ENCODE peak calls at places on chromosomes 4 and X, in four cellular contexts. S, L, F and O are unnamed samples. For H3K4me1, the result is how much of the 10 kb centered on the place peaks cover.

GRCh38 chr4:113832795-113833194 is 71.3 kb upstream of the CAMK2D start:
- DNase-seq in S (no peak), L (no peak), F (no peak), O (no peak)

GRCh38 chr4:8674311-8674885 is 81.8 kb downstream of the CPZ start:
- DNase-seq in S (no peak), L (no peak), F (no peak), O (peak)

GRCh38 chr4:26404597-26405323 is 83.9 kb downstream of the RBPJ start:
- DNase-seq in S (no peak), L (no peak), F (no peak), O (no peak)

GRCh38 chr4:23946307-23946706 is 56.5 kb upstream of the PPARGC1A start:
- DNase-seq in S (no peak), L (no peak), F (no peak), O (no peak)

GRCh38 chrX:101208152-101208905 is 11.3 kb upstream of the DRP2 start:
- DNase-seq in S (no peak), L (no peak), F (no peak), O (no peak)

GRCh38 chr4:75584067-75584466 is 28.2 kb downstream of the ODAPH start:
- DNase-seq in S (no peak), L (no peak), F (no peak), O (no peak)

GRCh38 chr4:25727711-25728493 is 72.3 kb downstream of the SLC34A2 start:
- DNase-seq in S (no peak), L (no peak), F (no peak), O (no peak)

GRCh38 chr4:139015948-139016451 is 419 bp downstream of the NOCT start:
- DNase-seq in S (peak), L (no peak), F (peak), O (peak)

GRCh38 chr4:95304898-95305297 is 243.9 kb downstream of the UNC5C start:
- DNase-seq in S (no peak), L (no peak), F (no peak), O (no peak)

GRCh38 chrX:125096870-125097269 is 222.8 kb upstream of the TEX13C start:
- DNase-seq in S (no peak), L (no peak), F (no peak), O (no peak)

GRCh38 chrX:56564921-56565861 is 1.8 kb downstream of the UBQLN2 start:
- DNase-seq in S (no peak), L (no peak), F (no peak), O (no peak)

GRCh38 chr4:15428611-15429010 is 778 bp downstream of the C1QTNF7 start:
- DNase-seq in S (no peak), L (peak), F (peak), O (no peak)

GRCh38 chr4:82721819-82722423 is 76.7 kb downstream of the SCD5 start:
- DNase-seq in S (peak), L (no peak), F (no peak), O (no peak)

GRCh38 chr4:185219551-185220344 is 10.3 kb downstream of the SNX25 start:
- DNase-seq in S (no peak), L (no peak), F (peak), O (no peak)

GRCh38 chr4:187209921-187210613 is 486.4 kb upstream of the FAT1 start:
- DNase-seq in S (no peak), L (no peak), F (no peak), O (no peak)

GRCh38 chr4:99221980-99222379 is 2.9 kb upstream of the ADH6 start:
- DNase-seq in S (no peak), L (no peak), F (no peak), O (no peak)

GRCh38 chr4:88728146-88728545 is 30.5 kb upstream of the NAP1L5 start:
- DNase-seq in S (no peak), L (no peak), F (no peak), O (peak)

GRCh38 chrX:20144491-20144890 is 2.9 kb upstream of the EIF1AX start:
- DNase-seq in S (no peak), L (no peak), F (no peak), O (no peak)

GRCh38 chrX:119236599-119237525 is 777 bp downstream of the PGRMC1 start:
- DNase-seq in S (peak), L (peak), F (peak), O (no peak)

GRCh38 chr4:65367306-65367705 is 303.0 kb downstream of the EPHA5 start:
- DNase-seq in S (no peak), L (no peak), F (no peak), O (no peak)

GRCh38 chrX:101619336-101619735 is 1.5 kb upstream of the ARMCX6 start:
- DNase-seq in S (no peak), L (no peak), F (no peak), O (no peak)

GRCh38 chrX:114774691-114775090 is 190.8 kb downstream of the HTR2C start:
- DNase-seq in S (no peak), L (no peak), F (no peak), O (no peak)

GRCh38 chrX:13223868-13224555 is 95.8 kb downstream of the ATXN3L start:
- DNase-seq in S (no peak), L (no peak), F (no peak), O (no peak)
- TF ChIP-seq EP300 in S (no peak), L (no peak), F (no peak), O (no peak)

GRCh38 chr4:153222162-153222789 is 18.0 kb downstream of the TRIM2 start:
- DNase-seq in S (peak), L (peak), F (peak), O (no peak)
- TF ChIP-seq POLR2A in S (no peak), L (no peak), F (peak), O (no peak)

GRCh38 chrX:129785160-129785947 is 5.6 kb downstream of the SASH3 start:
- DNase-seq in S (no peak), L (peak), F (no peak), O (no peak)
- H3K4me1 ChIP-seq in S (under half), L (under half), F (under half), O (under half)

GRCh38 chr4:1713003-1713397 is 881 bp upstream of the SLBP start:
- DNase-seq in S (no peak), L (no peak), F (no peak), O (no peak)
- TF ChIP-seq EP300 in S (no peak), L (no peak), F (no peak), O (no peak)

GRCh38 chrX:109536439-109537323 is at the start of gene NXT2:
- DNase-seq in S (peak), L (peak), F (peak), O (peak)
- TF ChIP-seq POLR2A in S (no peak), L (peak), F (peak), O (peak)

GRCh38 chr4:6769984-6770420 is 12.5 kb upstream of the KIAA0232 start:
- DNase-seq in S (no peak), L (no peak), F (no peak), O (no peak)

GRCh38 chr4:6769138-6769983 is 13.2 kb upstream of the KIAA0232 start:
- DNase-seq in S (no peak), L (no peak), F (no peak), O (no peak)

GRCh38 chr4:6767341-6767724 is 15.2 kb upstream of the KIAA0232 start:
- DNase-seq in S (no peak), L (no peak), F (no peak), O (no peak)

GRCh38 chr4:6768539-6768905 is 14.0 kb upstream of the KIAA0232 start:
- DNase-seq in S (no peak), L (no peak), F (no peak), O (peak)

DNA sequence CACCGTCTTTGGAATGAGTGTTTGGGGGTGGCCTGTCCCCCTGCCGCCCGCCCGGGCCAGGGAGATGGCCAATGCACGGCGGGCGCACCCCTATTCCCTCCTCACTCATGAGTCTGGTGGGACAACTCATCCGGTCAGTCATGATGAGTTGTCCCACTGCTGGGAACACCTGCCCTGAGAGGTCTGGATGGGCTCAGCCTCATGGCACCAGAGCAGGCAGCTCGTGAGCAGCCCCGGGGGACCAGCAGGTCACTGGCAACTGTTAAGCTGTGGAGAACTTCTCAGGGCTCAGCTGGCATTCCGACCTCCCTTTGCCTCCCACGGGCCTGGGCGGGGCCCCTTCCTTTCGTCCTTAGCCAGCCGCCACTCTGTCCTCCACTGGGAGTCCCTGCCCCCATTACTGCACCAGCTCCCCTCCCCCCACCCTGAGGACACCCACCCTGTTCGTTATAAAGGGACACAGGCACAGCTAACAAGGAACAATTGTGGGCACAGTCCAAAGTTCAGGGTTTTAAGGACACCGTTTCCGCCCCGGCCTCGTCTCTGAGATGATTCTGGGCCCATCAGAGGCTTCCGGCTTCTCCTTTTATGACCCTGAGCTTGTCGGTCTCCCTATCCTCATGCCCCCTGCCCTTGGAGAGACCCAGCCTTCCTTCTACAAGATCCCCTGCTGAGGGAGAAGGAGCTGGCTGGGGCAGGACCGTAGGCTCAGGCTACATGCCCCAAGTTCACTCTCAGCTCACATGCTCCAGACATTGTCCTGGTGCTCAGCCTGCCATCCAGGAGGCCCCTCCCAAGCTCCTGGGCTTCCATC is 14.6 kb upstream of the KIAA0232 start:
- DNase-seq in S (no peak), L (no peak), F (peak), O (no peak)
- H3K4me1 ChIP-seq in S (under half), L (under half), F (under half), O (under half)